ENCODE peak calls at places on chromosome 2, in six cellular contexts. P is astrocyte of the cerebellum, T is astrocyte, K is tibial nerve, M is CD14-positive monocyte, Y is kidney. O is an unnamed sample.

GRCh38 chr2:207768168-207768890 is 1.4 kb downstream of the FZD5 start:
- DNase-seq in P (no peak), T (peak), K (peak), M (no peak), Y (peak), O (no peak)

GRCh38 chr2:65076345-65076710 is 20.1 kb downstream of the CEP68 start:
- DNase-seq in P (peak), T (peak), K (no peak), M (no peak), Y (no peak), O (peak)

GRCh38 chr2:177314194-177314593 is 49.7 kb upstream of the NFE2L2 start:
- DNase-seq in P (peak), T (peak), K (no peak), M (no peak), Y (no peak), O (peak)

GRCh38 chr2:164617466-164617865 is 3.8 kb downstream of the GRB14 start:
- DNase-seq in P (no peak), T (peak), K (no peak), M (no peak), Y (no peak), O (no peak)

GRCh38 chr2:12716250-12717190 is at the start of gene TRIB2:
- DNase-seq in P (no peak), T (peak), K (peak), M (no peak), Y (peak), O (no peak)

GRCh38 chr2:1648241-1649102 is 95.8 kb downstream of the PXDN start:
- DNase-seq in P (no peak), T (no peak), K (no peak), M (no peak), Y (peak), O (no peak)

GRCh38 chr2:241158546-241158900 is 8.3 kb downstream of the PPP1R7 start:
- DNase-seq in P (no peak), T (no peak), K (no peak), M (no peak), Y (no peak), O (no peak)

GRCh38 chr2:182618672-182619079 is 97.4 kb upstream of the DNAJC10 start:
- DNase-seq in P (no peak), T (peak), K (no peak), M (no peak), Y (no peak), O (no peak)

GRCh38 chr2:120352701-120353590 is 7.0 kb downstream of the INHBB start:
- DNase-seq in P (no peak), T (no peak), K (no peak), M (no peak), Y (peak), O (no peak)

GRCh38 chr2:17878222-17879136 is at the start of gene KCNS3:
- DNase-seq in P (no peak), T (no peak), K (no peak), M (no peak), Y (peak), O (no peak)

GRCh38 chr2:48755473-48755872 is at the start of gene LHCGR:
- DNase-seq in P (no peak), T (no peak), K (no peak), M (no peak), Y (no peak), O (no peak)

GRCh38 chr2:73641767-73642062 is 507 bp downstream of the NAT8 start:
- DNase-seq in P (no peak), T (no peak), K (no peak), M (no peak), Y (no peak), O (no peak)

GRCh38 chr2:233221378-233222063 is 30.0 kb upstream of the ATG16L1 start:
- DNase-seq in P (no peak), T (peak), K (no peak), M (no peak), Y (no peak), O (no peak)

GRCh38 chr2:74379851-74380789 is at the start of gene DCTN1:
- DNase-seq in P (no peak), T (peak), K (no peak), M (no peak), Y (peak), O (peak)

GRCh38 chr2:66509326-66509811 is 74.4 kb downstream of the MEIS1 start:
- DNase-seq in P (peak), T (peak), K (no peak), M (no peak), Y (no peak), O (no peak)

GRCh38 chr2:69958480-69958879 is 3.0 kb downstream of the ASPRV1 start:
- DNase-seq in P (no peak), T (no peak), K (no peak), M (no peak), Y (no peak), O (no peak)

GRCh38 chr2:179532890-179533289 is 268.3 kb upstream of the SESTD1 start:
- DNase-seq in P (no peak), T (no peak), K (no peak), M (no peak), Y (no peak), O (no peak)

GRCh38 chr2:120590841-120591240 is 144.8 kb upstream of the GLI2 start:
- DNase-seq in P (no peak), T (no peak), K (no peak), M (no peak), Y (peak), O (no peak)

GRCh38 chr2:224173210-224173609 is 134.1 kb upstream of the SERPINE2 start:
- DNase-seq in P (no peak), T (no peak), K (no peak), M (no peak), Y (no peak), O (no peak)

GRCh38 chr2:159615936-159616733 is at the start of gene BAZ2B:
- DNase-seq in P (peak), T (peak), K (no peak), M (peak), Y (no peak), O (no peak)

GRCh38 chr2:212076456-212076855 is 462.1 kb downstream of the ERBB4 start:
- DNase-seq in P (no peak), T (no peak), K (no peak), M (no peak), Y (no peak), O (no peak)

GRCh38 chr2:172836386-172837200 is 100.9 kb downstream of the RAPGEF4 start:
- DNase-seq in P (no peak), T (peak), K (no peak), M (no peak), Y (no peak), O (no peak)

GRCh38 chr2:64721326-64721633 is 67.6 kb upstream of the SERTAD2 start:
- DNase-seq in P (no peak), T (no peak), K (no peak), M (no peak), Y (no peak), O (no peak)

GRCh38 chr2:70716131-70716766 is 51.8 kb downstream of the ADD2 start:
- DNase-seq in P (no peak), T (no peak), K (no peak), M (no peak), Y (no peak), O (no peak)

GRCh38 chr2:113283704-113284284 is 5.1 kb upstream of the PAX8 start:
- DNase-seq in P (peak), T (peak), K (no peak), M (no peak), Y (peak), O (peak)

GRCh38 chr2:226656367-226656766 is 143.3 kb downstream of the IRS1 start:
- DNase-seq in P (no peak), T (peak), K (no peak), M (no peak), Y (no peak), O (no peak)

GRCh38 chr2:130187268-130187667 is 5.2 kb downstream of the MZT2B start:
- DNase-seq in P (no peak), T (no peak), K (no peak), M (no peak), Y (no peak), O (no peak)

GRCh38 chr2:224584768-224585204 is 377 bp downstream of the CUL3 start:
- DNase-seq in P (no peak), T (no peak), K (no peak), M (peak), Y (peak), O (no peak)

GRCh38 chr2:7899241-7899640 is 782.6 kb upstream of the ID2 start:
- DNase-seq in P (no peak), T (no peak), K (no peak), M (no peak), Y (no peak), O (no peak)
- TF ChIP-seq CTCF in P (no peak), T (no peak), K (no peak), M (no peak), Y (no peak), O (no peak)

GRCh38 chr2:161576421-161576820 is 47.8 kb upstream of the SLC4A10 start:
- DNase-seq in P (no peak), T (no peak), K (no peak), M (no peak), Y (no peak), O (no peak)
- TF ChIP-seq CTCF in P (no peak), T (no peak), K (no peak), M (no peak), Y (no peak), O (no peak)

GRCh38 chr2:201118121-201118956 is 2.4 kb downstream of the CFLAR start:
- DNase-seq in P (peak), T (peak), K (peak), M (peak), Y (peak), O (no peak)

GRCh38 chr2:201116115-201116958 is at the start of gene CFLAR:
- DNase-seq in P (peak), T (peak), K (peak), M (peak), Y (peak), O (no peak)

GRCh38 chr2:201114846-201115245 is 1.1 kb upstream of the CFLAR start:
- DNase-seq in P (peak), T (peak), K (no peak), M (no peak), Y (no peak), O (no peak)

GRCh38 chr2:201118957-201119848 is 3.2 kb downstream of the CFLAR start:
- DNase-seq in P (no peak), T (peak), K (no peak), M (no peak), Y (no peak), O (no peak)

DNA sequence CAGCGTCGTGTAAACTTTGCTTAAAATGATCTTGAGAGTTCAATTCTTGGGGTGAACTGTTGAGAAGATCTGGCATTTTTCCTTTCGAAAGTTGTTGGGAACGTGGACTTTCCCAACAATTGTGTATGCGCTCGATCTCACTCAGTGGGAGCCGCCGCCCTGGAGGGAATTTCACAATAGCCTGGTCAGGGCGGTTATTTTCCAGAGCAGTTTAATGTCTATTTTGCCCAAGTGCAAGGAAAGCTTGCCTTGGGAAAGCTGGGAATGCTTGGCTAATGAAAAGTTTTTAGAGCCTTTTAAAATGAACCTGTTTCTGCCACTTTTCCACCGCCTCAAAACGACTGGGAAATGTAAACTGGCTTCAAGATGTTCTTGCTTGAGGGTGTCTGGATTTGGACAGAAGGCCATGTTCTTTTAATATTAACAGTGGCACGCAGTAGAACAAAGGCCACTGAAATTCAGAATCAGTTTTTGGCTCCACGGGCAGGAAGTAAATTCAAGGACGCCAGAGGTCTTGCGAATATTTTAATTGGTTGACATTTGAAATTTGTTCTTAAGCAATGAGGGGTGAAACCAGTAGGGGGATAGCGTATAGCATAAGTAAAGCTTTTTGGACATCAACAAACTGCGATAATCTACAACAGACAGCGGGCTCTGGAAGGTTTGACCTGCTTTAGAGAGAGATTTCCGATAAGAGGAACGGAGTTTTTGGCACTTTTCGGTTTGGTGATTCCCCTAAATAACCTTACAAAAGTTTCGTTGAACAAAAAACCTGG is 1.2 kb downstream of the CFLAR start:
- DNase-seq in P (peak), T (peak), K (peak), M (no peak), Y (no peak), O (no peak)
- TF ChIP-seq CTCF in P (peak), T (peak), K (peak), M (peak), Y (peak), O (peak)

GRCh38 chr2:169479257-169480078 is at the start of gene BBS5:
- DNase-seq in P (peak), T (peak), K (peak), M (peak), Y (peak), O (peak)
- TF ChIP-seq CTCF in P (peak), T (peak), K (peak), M (peak), Y (peak), O (peak)

GRCh38 chr2:215830313-215830712 is 183.0 kb downstream of the MREG start:
- DNase-seq in P (no peak), T (peak), K (peak), M (no peak), Y (no peak), O (no peak)
- TF ChIP-seq CTCF in P (no peak), T (no peak), K (no peak), M (no peak), Y (no peak), O (no peak)

GRCh38 chr2:143559202-143559601 is 430.0 kb downstream of the ARHGAP15 start:
- DNase-seq in P (no peak), T (no peak), K (no peak), M (no peak), Y (no peak), O (no peak)

GRCh38 chr2:143558665-143559064 is 429.4 kb downstream of the ARHGAP15 start:
- DNase-seq in P (peak), T (peak), K (no peak), M (no peak), Y (no peak), O (peak)

GRCh38 chr2:143564419-143564818 is 435.2 kb downstream of the ARHGAP15 start:
- DNase-seq in P (no peak), T (no peak), K (no peak), M (no peak), Y (no peak), O (no peak)

GRCh38 chr2:143560724-143561123 is 431.5 kb downstream of the ARHGAP15 start:
- DNase-seq in P (no peak), T (no peak), K (no peak), M (no peak), Y (no peak), O (no peak)
- TF ChIP-seq CTCF in P (no peak), T (no peak), K (no peak), M (no peak), Y (no peak), O (no peak)

GRCh38 chr2:7031424-7032245 is 114.4 kb downstream of the RNF144A start:
- DNase-seq in P (no peak), T (no peak), K (no peak), M (no peak), Y (peak), O (no peak)
- TF ChIP-seq CTCF in P (no peak), T (no peak), K (no peak), M (no peak), Y (no peak), O (no peak)

O was measured in AG04449.